ENCODE peak calls at places on chromosome 20, in seven cellular contexts. One of them, this sample, is unnamed.

GRCh38 chr20:955111-955510 is 39.0 kb upstream of the ANGPT4 start:
- DNase-seq in CD8-positive, alpha-beta memory T cell: no peak
- DNase-seq in HEK293T: no peak
- DNase-seq in effector CD4-positive, alpha-beta T cell: no peak
- DNase-seq in epithelial cell of prostate: no peak
- DNase-seq in SHP77 treated with DMSO at 0.1 percent for 48 hours: no peak
- DNase-seq in GM06990: no peak
- DNase-seq in this sample: no peak

GRCh38 chr20:20267685-20268429 is 100.0 kb upstream of the INSM1 start:
- DNase-seq in CD8-positive, alpha-beta memory T cell: no peak
- DNase-seq in GM06990: no peak
- DNase-seq in HEK293T: no peak
- DNase-seq in SHP77 treated with DMSO at 0.1 percent for 48 hours: peak; percentile 99
- DNase-seq in epithelial cell of prostate: no peak
- DNase-seq in effector CD4-positive, alpha-beta T cell: no peak
- DNase-seq in this sample: no peak

GRCh38 chr20:44642203-44643153 is 9.0 kb downstream of the ADA start:
- DNase-seq in effector CD4-positive, alpha-beta T cell: peak; percentile 4
- DNase-seq in CD8-positive, alpha-beta memory T cell: peak; percentile 34
- DNase-seq in epithelial cell of prostate: no peak
- DNase-seq in GM06990: peak; percentile 75
- DNase-seq in HEK293T: peak; percentile 44
- DNase-seq in SHP77 treated with DMSO at 0.1 percent for 48 hours: peak; percentile 38
- DNase-seq in this sample: no peak

GRCh38 chr20:50036703-50037102 is 53.9 kb downstream of the SNAI1 start:
- DNase-seq in effector CD4-positive, alpha-beta T cell: no peak
- DNase-seq in HEK293T: no peak
- DNase-seq in SHP77 treated with DMSO at 0.1 percent for 48 hours: no peak
- DNase-seq in GM06990: no peak
- DNase-seq in CD8-positive, alpha-beta memory T cell: no peak
- DNase-seq in epithelial cell of prostate: no peak
- DNase-seq in this sample: no peak

GRCh38 chr20:50304883-50305635 is 114.4 kb downstream of the CEBPB start:
- DNase-seq in SHP77 treated with DMSO at 0.1 percent for 48 hours: no peak
- DNase-seq in effector CD4-positive, alpha-beta T cell: no peak
- DNase-seq in epithelial cell of prostate: no peak
- DNase-seq in GM06990: no peak
- DNase-seq in CD8-positive, alpha-beta memory T cell: no peak
- DNase-seq in HEK293T: no peak
- DNase-seq in this sample: no peak

GRCh38 chr20:34546751-34547181 is 11.8 kb upstream of the MAP1LC3A start:
- DNase-seq in GM06990: no peak
- DNase-seq in effector CD4-positive, alpha-beta T cell: no peak
- DNase-seq in CD8-positive, alpha-beta memory T cell: no peak
- DNase-seq in HEK293T: no peak
- DNase-seq in epithelial cell of prostate: no peak
- DNase-seq in SHP77 treated with DMSO at 0.1 percent for 48 hours: peak; percentile 54
- DNase-seq in this sample: no peak

GRCh38 chr20:14801591-14802325 is 464.3 kb upstream of the FLRT3 start:
- DNase-seq in CD8-positive, alpha-beta memory T cell: no peak
- DNase-seq in effector CD4-positive, alpha-beta T cell: no peak
- DNase-seq in epithelial cell of prostate: no peak
- DNase-seq in SHP77 treated with DMSO at 0.1 percent for 48 hours: no peak
- DNase-seq in GM06990: peak; percentile 3
- DNase-seq in HEK293T: no peak
- DNase-seq in this sample: no peak

GRCh38 chr20:38186788-38187221 is 21.7 kb upstream of the TGM2 start:
- DNase-seq in epithelial cell of prostate: peak; percentile 27
- DNase-seq in CD8-positive, alpha-beta memory T cell: no peak
- DNase-seq in GM06990: no peak
- DNase-seq in HEK293T: no peak
- DNase-seq in effector CD4-positive, alpha-beta T cell: no peak
- DNase-seq in SHP77 treated with DMSO at 0.1 percent for 48 hours: no peak
- DNase-seq in this sample: peak; percentile 43

GRCh38 chr20:63625771-63626423 is 1.0 kb downstream of the GMEB2 start:
- DNase-seq in HEK293T: no peak
- DNase-seq in CD8-positive, alpha-beta memory T cell: no peak
- DNase-seq in effector CD4-positive, alpha-beta T cell: no peak
- DNase-seq in GM06990: peak; percentile 69
- DNase-seq in SHP77 treated with DMSO at 0.1 percent for 48 hours: no peak
- DNase-seq in epithelial cell of prostate: no peak
- DNase-seq in this sample: no peak

GRCh38 chr20:49297605-49298530 is 20.0 kb upstream of the ZNFX1 start:
- DNase-seq in effector CD4-positive, alpha-beta T cell: no peak
- DNase-seq in SHP77 treated with DMSO at 0.1 percent for 48 hours: no peak
- DNase-seq in epithelial cell of prostate: no peak
- DNase-seq in HEK293T: no peak
- DNase-seq in GM06990: no peak
- DNase-seq in CD8-positive, alpha-beta memory T cell: peak; percentile 42
- DNase-seq in this sample: no peak

GRCh38 chr20:49395183-49395582 is 87.3 kb downstream of the KCNB1 start:
- DNase-seq in CD8-positive, alpha-beta memory T cell: no peak
- DNase-seq in effector CD4-positive, alpha-beta T cell: no peak
- DNase-seq in SHP77 treated with DMSO at 0.1 percent for 48 hours: no peak
- DNase-seq in epithelial cell of prostate: no peak
- DNase-seq in HEK293T: no peak
- DNase-seq in GM06990: no peak
- DNase-seq in this sample: no peak

This sample was measured in LoVo.